ENCODE peak calls at places on chromosomes 2 and 18, in five cellular contexts. One of them, this sample, is unnamed. For H3K9me3, the result is how much of the 10 kb centered on the place peaks cover.

GRCh38 chr2:236173734-236174607 is 5.8 kb upstream of the GBX2 start:
- DNase-seq in body of pancreas: no peak
- DNase-seq in naive thymus-derived CD4-positive, alpha-beta T cell: no peak
- DNase-seq in right lobe of liver: no peak
- DNase-seq in CD8-positive, alpha-beta memory T cell: no peak
- DNase-seq in this sample: no peak

GRCh38 chr2:38909872-38910271 is 20.2 kb downstream of the ARHGEF33 start:
- DNase-seq in body of pancreas: no peak
- DNase-seq in naive thymus-derived CD4-positive, alpha-beta T cell: no peak
- DNase-seq in CD8-positive, alpha-beta memory T cell: no peak
- DNase-seq in right lobe of liver: no peak
- DNase-seq in this sample: no peak

GRCh38 chr2:169493360-169493759 is 14.1 kb downstream of the BBS5 start:
- DNase-seq in body of pancreas: no peak
- DNase-seq in right lobe of liver: no peak
- DNase-seq in CD8-positive, alpha-beta memory T cell: no peak
- DNase-seq in naive thymus-derived CD4-positive, alpha-beta T cell: no peak
- DNase-seq in this sample: no peak

GRCh38 chr2:233026211-233026813 is 6.2 kb upstream of the NEU2 start:
- DNase-seq in naive thymus-derived CD4-positive, alpha-beta T cell: no peak
- DNase-seq in body of pancreas: no peak
- DNase-seq in right lobe of liver: no peak
- DNase-seq in CD8-positive, alpha-beta memory T cell: no peak
- DNase-seq in this sample: no peak

GRCh38 chr2:203934006-203934632 is 2.4 kb upstream of the ICOS start:
- DNase-seq in CD8-positive, alpha-beta memory T cell: peak
- DNase-seq in naive thymus-derived CD4-positive, alpha-beta T cell: peak
- DNase-seq in body of pancreas: no peak
- DNase-seq in right lobe of liver: no peak
- DNase-seq in this sample: no peak

GRCh38 chr2:66555076-66555475 is 120.2 kb downstream of the MEIS1 start:
- DNase-seq in naive thymus-derived CD4-positive, alpha-beta T cell: no peak
- DNase-seq in CD8-positive, alpha-beta memory T cell: no peak
- DNase-seq in body of pancreas: no peak
- DNase-seq in right lobe of liver: no peak
- DNase-seq in this sample: no peak

GRCh38 chr2:60109744-60110143 is 443.7 kb downstream of the BCL11A start:
- DNase-seq in naive thymus-derived CD4-positive, alpha-beta T cell: no peak
- DNase-seq in CD8-positive, alpha-beta memory T cell: no peak
- DNase-seq in right lobe of liver: no peak
- DNase-seq in body of pancreas: no peak
- DNase-seq in this sample: no peak

GRCh38 chr2:11311543-11311942 is 32.9 kb downstream of the ROCK2 start:
- DNase-seq in right lobe of liver: no peak
- DNase-seq in body of pancreas: no peak
- DNase-seq in CD8-positive, alpha-beta memory T cell: no peak
- DNase-seq in naive thymus-derived CD4-positive, alpha-beta T cell: no peak
- DNase-seq in this sample: no peak

GRCh38 chr2:238523158-238524110 is 96.7 kb downstream of the ASB1 start:
- DNase-seq in right lobe of liver: peak
- DNase-seq in CD8-positive, alpha-beta memory T cell: no peak
- DNase-seq in body of pancreas: no peak
- DNase-seq in naive thymus-derived CD4-positive, alpha-beta T cell: no peak
- DNase-seq in this sample: no peak

GRCh38 chr2:75241696-75242095 is 42.4 kb upstream of the TACR1 start:
- DNase-seq in CD8-positive, alpha-beta memory T cell: no peak
- DNase-seq in right lobe of liver: no peak
- DNase-seq in body of pancreas: no peak
- DNase-seq in naive thymus-derived CD4-positive, alpha-beta T cell: no peak
- DNase-seq in this sample: no peak

GRCh38 chr2:166665991-166666940 is 172.2 kb upstream of the SCN7A start:
- DNase-seq in right lobe of liver: no peak
- DNase-seq in CD8-positive, alpha-beta memory T cell: no peak
- DNase-seq in body of pancreas: no peak
- DNase-seq in naive thymus-derived CD4-positive, alpha-beta T cell: no peak
- DNase-seq in this sample: no peak

GRCh38 chr2:200130762-200131166 is 175.4 kb downstream of the MAIP1 start:
- DNase-seq in CD8-positive, alpha-beta memory T cell: no peak
- DNase-seq in right lobe of liver: no peak
- DNase-seq in naive thymus-derived CD4-positive, alpha-beta T cell: no peak
- DNase-seq in body of pancreas: no peak
- DNase-seq in this sample: no peak

GRCh38 chr2:10531874-10532273 is 83.7 kb upstream of the ODC1 start:
- DNase-seq in body of pancreas: no peak
- DNase-seq in right lobe of liver: no peak
- DNase-seq in CD8-positive, alpha-beta memory T cell: no peak
- DNase-seq in naive thymus-derived CD4-positive, alpha-beta T cell: no peak
- DNase-seq in this sample: no peak

GRCh38 chr18:44229693-44230108 is 451.0 kb upstream of the SETBP1 start:
- DNase-seq in body of pancreas: peak
- DNase-seq in naive thymus-derived CD4-positive, alpha-beta T cell: no peak
- DNase-seq in CD8-positive, alpha-beta memory T cell: no peak
- DNase-seq in right lobe of liver: no peak
- DNase-seq in this sample: no peak

GRCh38 chr18:46657115-46657955 is at the start of gene LOXHD1:
- DNase-seq in right lobe of liver: no peak
- DNase-seq in CD8-positive, alpha-beta memory T cell: no peak
- DNase-seq in body of pancreas: no peak
- DNase-seq in naive thymus-derived CD4-positive, alpha-beta T cell: no peak
- DNase-seq in this sample: no peak

GRCh38 chr18:56716692-56717146 is 65.6 kb downstream of the WDR7 start:
- DNase-seq in CD8-positive, alpha-beta memory T cell: no peak
- DNase-seq in right lobe of liver: no peak
- DNase-seq in naive thymus-derived CD4-positive, alpha-beta T cell: no peak
- DNase-seq in body of pancreas: no peak
- DNase-seq in this sample: no peak

GRCh38 chr2:48693645-48694044 is 61.9 kb downstream of the LHCGR start:
- DNase-seq in body of pancreas: no peak
- DNase-seq in right lobe of liver: no peak
- DNase-seq in naive thymus-derived CD4-positive, alpha-beta T cell: no peak
- DNase-seq in CD8-positive, alpha-beta memory T cell: no peak
- DNase-seq in this sample: no peak

DNA sequence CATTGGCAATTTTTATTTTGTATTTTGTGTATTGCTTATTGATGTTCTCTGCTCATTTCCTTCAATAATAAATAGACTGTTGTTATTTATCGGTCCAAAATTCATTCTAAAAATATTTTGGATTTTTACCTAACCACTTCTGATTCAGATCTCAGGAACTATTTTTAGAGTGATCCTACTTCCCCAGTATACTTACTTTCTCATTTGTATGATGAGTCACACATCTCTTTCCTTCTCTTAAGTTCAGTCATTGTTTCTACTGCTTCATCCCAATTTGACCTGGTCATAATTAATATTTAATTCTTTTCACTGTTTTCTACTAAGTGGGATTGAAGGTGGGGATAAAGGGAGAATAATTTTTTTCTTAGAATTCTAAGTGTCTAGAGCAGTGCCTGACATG is 75.1 kb downstream of the AGPS start:
- DNase-seq in CD8-positive, alpha-beta memory T cell: no peak
- DNase-seq in right lobe of liver: no peak
- DNase-seq in naive thymus-derived CD4-positive, alpha-beta T cell: no peak
- DNase-seq in body of pancreas: no peak
- DNase-seq in this sample: no peak
- H3K9me3 ChIP-seq in CD8-positive, alpha-beta memory T cell: under half
- H3K9me3 ChIP-seq in right lobe of liver: under half
- H3K9me3 ChIP-seq in naive thymus-derived CD4-positive, alpha-beta T cell: under half
- H3K9me3 ChIP-seq in body of pancreas: under half
- H3K9me3 ChIP-seq in this sample: under half

GRCh38 chr2:15009681-15010080 is 377.2 kb downstream of the LRATD1 start:
- DNase-seq in body of pancreas: no peak
- DNase-seq in naive thymus-derived CD4-positive, alpha-beta T cell: no peak
- DNase-seq in CD8-positive, alpha-beta memory T cell: no peak
- DNase-seq in right lobe of liver: no peak
- DNase-seq in this sample: no peak
- H3K9me3 ChIP-seq in body of pancreas: under half
- H3K9me3 ChIP-seq in naive thymus-derived CD4-positive, alpha-beta T cell: under half
- H3K9me3 ChIP-seq in CD8-positive, alpha-beta memory T cell: under half
- H3K9me3 ChIP-seq in right lobe of liver: under half
- H3K9me3 ChIP-seq in this sample: under half

DNA sequence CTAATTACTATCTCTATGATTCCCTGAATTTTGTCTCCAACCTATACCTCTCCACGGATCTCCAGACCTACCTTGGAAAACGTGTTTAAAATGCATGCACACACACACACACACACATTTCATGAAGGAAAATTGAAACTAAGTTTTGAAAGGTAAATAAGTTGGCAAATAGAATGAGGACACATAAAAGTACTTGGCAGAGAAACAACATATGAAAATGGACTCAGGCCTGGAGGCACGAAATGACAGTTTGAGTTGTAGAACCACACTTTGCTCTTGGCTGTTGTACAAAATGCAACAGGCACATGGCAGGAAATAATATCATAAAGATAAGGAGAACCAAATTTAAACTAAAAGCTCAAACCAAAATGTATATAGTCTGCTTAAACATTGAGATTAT is 868.1 kb upstream of the CNTNAP5 start:
- DNase-seq in naive thymus-derived CD4-positive, alpha-beta T cell: no peak
- DNase-seq in body of pancreas: no peak
- DNase-seq in CD8-positive, alpha-beta memory T cell: no peak
- DNase-seq in right lobe of liver: no peak
- DNase-seq in this sample: no peak
- H3K9me3 ChIP-seq in naive thymus-derived CD4-positive, alpha-beta T cell: under half
- H3K9me3 ChIP-seq in body of pancreas: under half
- H3K9me3 ChIP-seq in CD8-positive, alpha-beta memory T cell: under half
- H3K9me3 ChIP-seq in right lobe of liver: under half
- H3K9me3 ChIP-seq in this sample: under half

DNA sequence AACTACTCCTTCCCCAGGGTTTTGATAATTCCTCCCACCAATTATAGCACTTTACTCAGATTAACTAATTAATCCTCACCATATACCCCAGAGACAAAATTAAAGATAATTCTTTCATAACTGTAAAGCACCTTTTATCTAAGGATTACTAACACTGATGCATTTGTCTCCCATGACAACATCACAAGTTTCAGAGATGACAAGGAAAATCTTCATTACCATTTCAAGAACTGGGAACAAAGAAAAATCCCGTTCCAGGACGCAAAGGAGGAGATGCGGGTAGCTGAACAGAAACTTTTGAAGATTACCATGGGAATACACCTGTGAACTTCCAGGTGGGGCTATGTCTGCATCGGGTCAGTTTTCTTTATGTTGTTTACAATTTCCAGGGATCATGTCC is 129.4 kb upstream of the ITGA6 start:
- DNase-seq in right lobe of liver: no peak
- DNase-seq in naive thymus-derived CD4-positive, alpha-beta T cell: no peak
- DNase-seq in body of pancreas: no peak
- DNase-seq in CD8-positive, alpha-beta memory T cell: no peak
- DNase-seq in this sample: no peak
- H3K9me3 ChIP-seq in right lobe of liver: under half
- H3K9me3 ChIP-seq in naive thymus-derived CD4-positive, alpha-beta T cell: under half
- H3K9me3 ChIP-seq in body of pancreas: under half
- H3K9me3 ChIP-seq in CD8-positive, alpha-beta memory T cell: under half
- H3K9me3 ChIP-seq in this sample: under half

GRCh38 chr2:122805346-122805745 is 1049.9 kb downstream of the TSN start:
- DNase-seq in naive thymus-derived CD4-positive, alpha-beta T cell: no peak
- DNase-seq in right lobe of liver: no peak
- DNase-seq in CD8-positive, alpha-beta memory T cell: no peak
- DNase-seq in body of pancreas: no peak
- DNase-seq in this sample: no peak

GRCh38 chr2:122804494-122804893 is 1049.0 kb downstream of the TSN start:
- DNase-seq in naive thymus-derived CD4-positive, alpha-beta T cell: no peak
- DNase-seq in right lobe of liver: no peak
- DNase-seq in CD8-positive, alpha-beta memory T cell: no peak
- DNase-seq in body of pancreas: no peak
- DNase-seq in this sample: no peak

GRCh38 chr2:122808286-122808969 is 1053.0 kb downstream of the TSN start:
- DNase-seq in body of pancreas: no peak
- DNase-seq in CD8-positive, alpha-beta memory T cell: no peak
- DNase-seq in naive thymus-derived CD4-positive, alpha-beta T cell: no peak
- DNase-seq in right lobe of liver: no peak
- DNase-seq in this sample: no peak
- H3K9me3 ChIP-seq in body of pancreas: under half
- H3K9me3 ChIP-seq in CD8-positive, alpha-beta memory T cell: under half
- H3K9me3 ChIP-seq in naive thymus-derived CD4-positive, alpha-beta T cell: under half
- H3K9me3 ChIP-seq in right lobe of liver: under half
- H3K9me3 ChIP-seq in this sample: under half